ENCODE peak calls at places on chromosomes 16 and 17, in ten cellular contexts. K is NCI-H748 treated with DMSO at 0.1 percent for 48 hours; Y is trophoblast cell; Q is heart left ventricle; V is SHP77; S is omental fat pad; Z is coronary artery; X is activated CD8-positive, alpha-beta T cell treated with anti-CD3 and anti-CD28 coated beads, Interleukin-2, amount 10 ng/mL, durations not matched to agents 7 days and 5 days; J is hypothalamus; A is NCI-H1048. M is an unnamed sample.

GRCh38 chr17:70190959-70191805 is 21.9 kb downstream of the KCNJ2 start:
- DNase-seq in K (no peak), Y (no peak), Q (no peak), V (no peak), S (no peak), Z (no peak), X (no peak), J (no peak), A (no peak), M (no peak)

GRCh38 chr16:27759301-27759871 is 209.4 kb downstream of the KATNIP start:
- DNase-seq in K (no peak), Y (peak; percentile 32), Q (no peak), V (no peak), S (no peak), Z (no peak), X (no peak), J (no peak), A (no peak), M (peak; percentile 69)

GRCh38 chr17:44049294-44050080 is 17.0 kb downstream of the LSM12 start:
- DNase-seq in K (no peak), Y (no peak), Q (no peak), V (peak; percentile 95), S (no peak), Z (no peak), X (no peak), J (no peak), A (no peak), M (no peak)

GRCh38 chr16:17058471-17058870 is 412.3 kb downstream of the XYLT1 start:
- DNase-seq in K (no peak), Y (no peak), Q (no peak), V (no peak), S (no peak), Z (no peak), X (no peak), J (no peak), A (no peak), M (no peak)

GRCh38 chr17:17205368-17206148 is 575 bp downstream of the PLD6 start:
- DNase-seq in K (peak; percentile 18), Y (peak; percentile 84), Q (peak; percentile 47), V (peak; percentile 80), S (peak; percentile 39), Z (no peak), X (peak; percentile 75), J (no peak), A (no peak), M (peak; percentile 45)

GRCh38 chr16:88504489-88505404 is 51.7 kb downstream of the ZFPM1 start:
- DNase-seq in K (peak; percentile 62), Y (no peak), Q (no peak), V (peak; percentile 90), S (no peak), Z (no peak), X (no peak), J (no peak), A (no peak), M (no peak)

GRCh38 chr16:85923153-85924021 is 24.4 kb downstream of the IRF8 start:
- DNase-seq in K (no peak), Y (peak; percentile 66), Q (no peak), V (no peak), S (no peak), Z (no peak), X (no peak), J (no peak), A (no peak), M (peak; percentile 26)

GRCh38 chr17:44907696-44908470 is 7.4 kb downstream of the GFAP start:
- DNase-seq in K (no peak), Y (no peak), Q (no peak), V (no peak), S (no peak), Z (no peak), X (no peak), J (no peak), A (no peak), M (no peak)

GRCh38 chr16:2712063-2712441 is 8.0 kb downstream of the PRSS27 start:
- DNase-seq in K (no peak), Y (no peak), Q (no peak), V (no peak), S (no peak), Z (no peak), X (no peak), J (no peak), A (no peak), M (no peak)

GRCh38 chr17:1177099-1177996 is 2.4 kb downstream of the ABR start:
- DNase-seq in K (no peak), Y (peak; percentile 53), Q (peak; percentile 61), V (no peak), S (no peak), Z (no peak), X (no peak), J (no peak), A (no peak), M (peak; percentile 29)

GRCh38 chr17:55664287-55664686 is 58.4 kb downstream of the TMEM100 start:
- DNase-seq in K (no peak), Y (no peak), Q (no peak), V (no peak), S (no peak), Z (no peak), X (no peak), J (no peak), A (no peak), M (no peak)

GRCh38 chr17:72797142-72797541 is 295.3 kb downstream of the SLC39A11 start:
- DNase-seq in K (no peak), Y (no peak), Q (no peak), V (no peak), S (no peak), Z (no peak), X (no peak), J (no peak), A (no peak), M (no peak)

GRCh38 chr16:57148481-57148880 is 37.4 kb downstream of the PSME3IP1 start:
- DNase-seq in K (no peak), Y (no peak), Q (no peak), V (no peak), S (peak; percentile 1), Z (no peak), X (no peak), J (no peak), A (no peak), M (no peak)

GRCh38 chr16:10579965-10580918 is at the start of gene EMP2:
- DNase-seq in K (peak; percentile 14), Y (peak; percentile 51), Q (peak; percentile 91), V (peak; percentile 21), S (peak; percentile 38), Z (peak; percentile 89), X (no peak), J (no peak), A (no peak), M (peak; percentile 83)

GRCh38 chr17:59342681-59343127 is 11.2 kb downstream of the YPEL2 start:
- DNase-seq in K (no peak), Y (no peak), Q (no peak), V (no peak), S (no peak), Z (no peak), X (no peak), J (no peak), A (no peak), M (no peak)

GRCh38 chr17:17849863-17850373 is 13.1 kb upstream of the SREBF1 start:
- DNase-seq in K (no peak), Y (peak; percentile 25), Q (peak; percentile 66), V (peak; percentile 74), S (no peak), Z (no peak), X (peak; percentile 91), J (no peak), A (no peak), M (peak; percentile 52)

GRCh38 chr17:76535788-76536510 is 1.6 kb downstream of the CYGB start:
- DNase-seq in K (no peak), Y (no peak), Q (no peak), V (no peak), S (no peak), Z (peak; percentile 71), X (no peak), J (no peak), A (no peak), M (no peak)

GRCh38 chr17:78882546-78883089 is 20.4 kb downstream of the CEP295NL start:
- DNase-seq in K (no peak), Y (no peak), Q (no peak), V (no peak), S (no peak), Z (no peak), X (no peak), J (no peak), A (no peak), M (no peak)

GRCh38 chr17:68398731-68399637 is 58.3 kb downstream of the WIPI1 start:
- DNase-seq in K (peak; percentile 39), Y (peak; percentile 87), Q (peak; percentile 38), V (peak; percentile 69), S (no peak), Z (no peak), X (peak; percentile 64), J (no peak), A (no peak), M (peak; percentile 89)

GRCh38 chr16:88672776-88673175 is 9.9 kb upstream of the MVD start:
- DNase-seq in K (no peak), Y (no peak), Q (no peak), V (peak; percentile 61), S (no peak), Z (no peak), X (no peak), J (no peak), A (no peak), M (no peak)

GRCh38 chr16:17359778-17360177 is 111.0 kb downstream of the XYLT1 start:
- DNase-seq in K (no peak), Y (no peak), Q (no peak), V (no peak), S (no peak), Z (no peak), X (peak; percentile 58), J (no peak), A (no peak), M (peak; percentile 10)

GRCh38 chr17:82090549-82091263 is 7.3 kb downstream of the FASN start:
- DNase-seq in K (no peak), Y (no peak), Q (peak; percentile 6), V (no peak), S (no peak), Z (no peak), X (no peak), J (no peak), A (no peak), M (no peak)

GRCh38 chr16:66468321-66468965 is 41.3 kb downstream of the BEAN1 start:
- DNase-seq in K (no peak), Y (no peak), Q (no peak), V (no peak), S (no peak), Z (peak; percentile 50), X (no peak), J (no peak), A (no peak), M (no peak)

GRCh38 chr17:44820631-44821196 is 9.4 kb downstream of the GJC1 start:
- DNase-seq in K (peak; percentile 94), Y (peak; percentile 82), Q (no peak), V (no peak), S (no peak), Z (no peak), X (no peak), J (no peak), A (peak; percentile 85), M (peak; percentile 83)

GRCh38 chr17:64196626-64197025 is 66.4 kb downstream of the TEX2 start:
- DNase-seq in K (no peak), Y (peak; percentile 75), Q (no peak), V (no peak), S (no peak), Z (no peak), X (no peak), J (no peak), A (no peak), M (peak; percentile 71)

GRCh38 chr17:19644493-19645210 is 3.9 kb upstream of the ALDH3A2 start:
- DNase-seq in K (no peak), Y (peak; percentile 73), Q (no peak), V (no peak), S (no peak), Z (no peak), X (no peak), J (no peak), A (no peak), M (no peak)

GRCh38 chr16:23280483-23280967 is 21.6 kb upstream of the SCNN1B start:
- DNase-seq in K (peak; percentile 43), Y (no peak), Q (no peak), V (no peak), S (no peak), Z (no peak), X (no peak), J (no peak), A (no peak), M (no peak)

GRCh38 chr17:62892870-62893338 is 73.1 kb upstream of the TANC2 start:
- DNase-seq in K (no peak), Y (peak; percentile 73), Q (peak; percentile 31), V (no peak), S (no peak), Z (no peak), X (peak; percentile 37), J (no peak), A (no peak), M (peak; percentile 30)

M was measured in lung microvascular endothelial cell.